ENCODE peak calls at places on chromosomes 12 and 14, in ten cellular contexts. U is HepG2, C is GM06990, O is adrenal gland, V is mucosa of descending colon, I is colonic mucosa, A is astrocyte of the spinal cord, Y is bronchial epithelial cell, P is neural progenitor cell, Z is BE2C. H is an unnamed sample.

GRCh38 chr12:98514984-98515367 is 414 bp upstream of the TMPO start:
- DNase-seq in U (no peak), C (no peak), O (no peak), V (no peak), I (no peak), A (no peak), Y (no peak), P (no peak), Z (no peak), H (no peak)

GRCh38 chr12:109497675-109498074 is 20.2 kb downstream of the UBE3B start:
- DNase-seq in U (no peak), C (no peak), O (no peak), V (no peak), I (no peak), A (peak), Y (peak), P (no peak), Z (peak), H (no peak)

GRCh38 chr12:93766802-93767523 is 89.8 kb downstream of the CRADD start:
- DNase-seq in U (no peak), C (no peak), O (peak), V (peak), I (peak), A (peak), Y (peak), P (peak), Z (peak), H (no peak)

GRCh38 chr14:23984891-23985607 is 3.7 kb upstream of the DHRS4L2 start:
- DNase-seq in U (peak), C (no peak), O (peak), V (no peak), I (no peak), A (peak), Y (peak), P (no peak), Z (no peak), H (no peak)

GRCh38 chr12:65511134-65511912 is 232.8 kb downstream of the MSRB3 start:
- DNase-seq in U (no peak), C (no peak), O (no peak), V (no peak), I (no peak), A (peak), Y (no peak), P (no peak), Z (no peak), H (no peak)

GRCh38 chr14:78302841-78303240 is 132.7 kb downstream of the NRXN3 start:
- DNase-seq in U (no peak), C (no peak), O (no peak), V (no peak), I (no peak), A (no peak), Y (no peak), P (peak), Z (no peak), H (no peak)

GRCh38 chr12:15155271-15155670 is 65.9 kb downstream of the RERG start:
- DNase-seq in U (no peak), C (no peak), O (peak), V (no peak), I (no peak), A (no peak), Y (peak), P (no peak), Z (peak), H (no peak)

GRCh38 chr12:71160585-71160984 is 2.8 kb upstream of the TSPAN8 start:
- DNase-seq in U (no peak), C (no peak), O (no peak), V (no peak), I (no peak), A (no peak), Y (peak), P (no peak), Z (no peak), H (no peak)

GRCh38 chr14:103629503-103630121 is 601 bp downstream of the KLC1 start:
- DNase-seq in U (no peak), C (peak), O (peak), V (peak), I (peak), A (no peak), Y (no peak), P (peak), Z (peak), H (no peak)

GRCh38 chr12:132341318-132342050 is 12.1 kb upstream of the GALNT9 start:
- DNase-seq in U (no peak), C (no peak), O (no peak), V (no peak), I (no peak), A (no peak), Y (no peak), P (no peak), Z (no peak), H (no peak)

GRCh38 chr12:65892905-65893304 is 68.6 kb downstream of the HMGA2 start:
- DNase-seq in U (no peak), C (no peak), O (no peak), V (no peak), I (no peak), A (peak), Y (peak), P (no peak), Z (no peak), H (no peak)

GRCh38 chr12:28145211-28145610 is 45.0 kb upstream of the CCDC91 start:
- DNase-seq in U (no peak), C (no peak), O (no peak), V (no peak), I (no peak), A (no peak), Y (no peak), P (no peak), Z (no peak), H (no peak)

GRCh38 chr14:90579816-90580215 is 183.0 kb downstream of the CALM1 start:
- DNase-seq in U (no peak), C (no peak), O (no peak), V (no peak), I (no peak), A (no peak), Y (no peak), P (no peak), Z (no peak), H (no peak)

GRCh38 chr14:60618200-60618599 is 31.1 kb downstream of the SIX1 start:
- DNase-seq in U (peak), C (no peak), O (no peak), V (no peak), I (no peak), A (no peak), Y (no peak), P (no peak), Z (no peak), H (no peak)

GRCh38 chr12:1505576-1505975 is 88.8 kb downstream of the FBXL14 start:
- DNase-seq in U (no peak), C (no peak), O (no peak), V (no peak), I (no peak), A (no peak), Y (no peak), P (no peak), Z (no peak), H (no peak)

GRCh38 chr12:121061831-121062230 is 22.8 kb upstream of the OASL start:
- DNase-seq in U (peak), C (no peak), O (no peak), V (no peak), I (no peak), A (no peak), Y (no peak), P (peak), Z (no peak), H (no peak)

GRCh38 chr14:34507459-34507858 is 32.0 kb downstream of the EAPP start:
- DNase-seq in U (peak), C (no peak), O (no peak), V (peak), I (peak), A (no peak), Y (no peak), P (no peak), Z (no peak), H (no peak)

GRCh38 chr12:116361404-116362223 is 84.1 kb upstream of the MED13L start:
- DNase-seq in U (no peak), C (peak), O (no peak), V (no peak), I (no peak), A (no peak), Y (no peak), P (no peak), Z (no peak), H (no peak)

GRCh38 chr14:70821916-70822705 is 12.8 kb upstream of the MAP3K9 start:
- DNase-seq in U (no peak), C (peak), O (peak), V (peak), I (peak), A (peak), Y (no peak), P (peak), Z (peak), H (no peak)

GRCh38 chr14:25090716-25091454 is 40.9 kb upstream of the STXBP6 start:
- DNase-seq in U (no peak), C (no peak), O (no peak), V (peak), I (peak), A (peak), Y (peak), P (no peak), Z (no peak), H (peak)

GRCh38 chr12:68178774-68179439 is 19.4 kb upstream of the IFNG start:
- DNase-seq in U (no peak), C (no peak), O (no peak), V (no peak), I (no peak), A (no peak), Y (peak), P (no peak), Z (no peak), H (no peak)

GRCh38 chr12:66077542-66077941 is 53.0 kb downstream of the LLPH start:
- DNase-seq in U (peak), C (no peak), O (no peak), V (no peak), I (no peak), A (no peak), Y (no peak), P (no peak), Z (no peak), H (no peak)

GRCh38 chr12:93202688-93203087 is 175.0 kb upstream of the NUDT4 start:
- DNase-seq in U (no peak), C (no peak), O (no peak), V (no peak), I (no peak), A (no peak), Y (no peak), P (no peak), Z (no peak), H (no peak)

GRCh38 chr12:28870839-28871440 is 278.1 kb upstream of the FAR2 start:
- DNase-seq in U (no peak), C (no peak), O (no peak), V (no peak), I (no peak), A (peak), Y (peak), P (no peak), Z (no peak), H (no peak)

GRCh38 chr14:63764103-63764502 is 36.2 kb upstream of the SGPP1 start:
- DNase-seq in U (peak), C (no peak), O (no peak), V (no peak), I (no peak), A (no peak), Y (no peak), P (no peak), Z (no peak), H (no peak)

GRCh38 chr12:29625359-29625953 is 128.0 kb upstream of the OVCH1 start:
- DNase-seq in U (no peak), C (no peak), O (no peak), V (no peak), I (no peak), A (no peak), Y (no peak), P (no peak), Z (no peak), H (no peak)

GRCh38 chr14:99057684-99058083 is 214.3 kb downstream of the BCL11B start:
- DNase-seq in U (no peak), C (no peak), O (no peak), V (no peak), I (no peak), A (no peak), Y (no peak), P (no peak), Z (no peak), H (no peak)

GRCh38 chr12:107379852-107380567 is 286.7 kb upstream of the CRY1 start:
- DNase-seq in U (peak), C (no peak), O (no peak), V (peak), I (peak), A (peak), Y (peak), P (no peak), Z (no peak), H (no peak)

GRCh38 chr12:122688291-122688690 is 14.9 kb downstream of the HCAR2 start:
- DNase-seq in U (no peak), C (no peak), O (no peak), V (peak), I (peak), A (no peak), Y (no peak), P (no peak), Z (no peak), H (no peak)

GRCh38 chr12:91139264-91139663 is 28.0 kb upstream of the LUM start:
- DNase-seq in U (no peak), C (no peak), O (no peak), V (no peak), I (no peak), A (no peak), Y (no peak), P (no peak), Z (no peak), H (no peak)

GRCh38 chr12:12010277-12011031 is 60.3 kb upstream of the BCL2L14 start:
- DNase-seq in U (no peak), C (peak), O (peak), V (peak), I (peak), A (peak), Y (no peak), P (no peak), Z (peak), H (peak)

GRCh38 chr12:57166971-57167371 is 19.6 kb upstream of the LRP1-AS start:
- DNase-seq in U (no peak), C (no peak), O (no peak), V (no peak), I (no peak), A (peak), Y (peak), P (no peak), Z (no peak), H (peak)

GRCh38 chr14:67602995-67603545 is 3.0 kb upstream of the PIGH start:
- DNase-seq in U (no peak), C (peak), O (peak), V (no peak), I (no peak), A (no peak), Y (peak), P (no peak), Z (no peak), H (no peak)

DNA sequence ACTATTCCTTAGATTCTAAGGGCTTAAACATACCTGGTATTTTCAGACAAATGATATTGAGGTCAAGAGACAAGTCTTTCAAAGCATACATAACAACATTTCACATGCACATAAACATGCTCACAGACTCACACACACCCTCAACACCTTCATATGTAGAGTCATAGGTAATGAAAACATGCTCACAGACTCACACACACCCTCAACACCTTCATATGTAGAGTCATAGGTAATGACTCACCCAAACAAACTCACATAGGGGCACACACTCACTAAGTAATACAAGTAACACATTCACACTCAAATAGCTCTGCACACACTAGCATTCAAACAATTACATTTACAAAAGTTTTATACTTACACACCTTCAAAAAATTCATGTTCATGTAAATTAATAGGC is 975.5 kb downstream of the TMEM121 start:
- DNase-seq in U (no peak), C (no peak), O (no peak), V (no peak), I (no peak), A (no peak), Y (no peak), P (no peak), Z (no peak), H (no peak)
- H3K4me3 ChIP-seq in U (no peak), C (no peak), O (no peak), V (no peak), I (no peak), A (no peak), Y (no peak), P (no peak), Z (no peak), H (no peak)

DNA sequence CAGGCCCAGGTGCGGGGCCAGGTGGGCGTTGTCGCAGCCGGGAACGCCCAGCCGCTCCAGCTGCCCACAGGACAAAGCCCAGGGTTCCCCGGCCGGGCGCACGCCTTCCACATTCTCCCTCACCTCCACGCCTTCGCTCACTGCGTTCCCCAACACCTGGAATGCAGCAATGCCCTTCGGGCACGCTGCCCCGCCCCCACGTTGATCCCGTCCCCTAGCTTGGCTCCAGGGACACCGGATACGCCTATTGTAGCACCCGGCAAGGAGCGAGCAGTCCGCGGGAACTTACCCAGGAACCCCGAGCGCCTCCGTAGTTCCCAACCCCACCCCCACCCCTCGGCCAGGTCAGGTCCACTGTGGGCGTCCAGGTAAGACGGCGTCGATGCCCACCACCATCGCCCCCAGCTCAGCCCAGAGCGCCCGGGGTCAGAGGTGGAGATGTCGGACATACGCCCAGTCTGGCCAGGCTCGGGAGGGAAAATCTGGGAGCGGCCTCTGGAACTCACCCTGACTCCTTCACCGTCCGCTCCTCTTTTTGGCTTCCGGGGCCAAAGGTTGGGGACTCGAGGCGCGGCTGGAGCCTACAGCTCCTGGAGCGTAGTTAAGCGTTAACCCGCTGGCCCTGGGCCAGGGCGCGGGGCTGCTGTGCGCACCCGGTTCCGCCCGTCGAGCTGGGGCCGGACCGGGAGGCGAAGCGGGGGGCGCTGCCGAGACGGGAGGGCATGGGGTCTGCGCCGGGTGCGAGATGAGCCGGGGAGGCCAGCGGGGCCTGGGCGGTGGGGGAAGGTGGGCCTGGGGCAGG is 600 bp upstream of the CEP170B start:
- DNase-seq in U (peak), C (no peak), O (peak), V (peak), I (peak), A (no peak), Y (peak), P (peak), Z (peak), H (no peak)
- H3K4me3 ChIP-seq in U (peak), C (no peak), O (no peak), V (peak), I (peak), A (peak), Y (peak), P (peak), Z (peak), H (peak)

GRCh38 chr14:73567951-73568885 is 795 bp upstream of the ACOT2 start:
- DNase-seq in U (peak), C (no peak), O (no peak), V (peak), I (no peak), A (peak), Y (peak), P (no peak), Z (no peak), H (no peak)
- H3K4me3 ChIP-seq in U (peak), C (peak), O (no peak), V (no peak), I (peak), A (peak), Y (peak), P (no peak), Z (peak), H (no peak)

GRCh38 chr12:9223830-9224229 is 15.6 kb upstream of the PZP start:
- DNase-seq in U (no peak), C (no peak), O (no peak), V (no peak), I (no peak), A (no peak), Y (peak), P (no peak), Z (no peak), H (no peak)

GRCh38 chr12:9227953-9228352 is 19.8 kb upstream of the PZP start:
- DNase-seq in U (no peak), C (no peak), O (no peak), V (no peak), I (no peak), A (no peak), Y (peak), P (no peak), Z (no peak), H (no peak)
- H3K4me3 ChIP-seq in U (no peak), C (no peak), O (no peak), V (no peak), I (no peak), A (no peak), Y (no peak), P (no peak), Z (no peak), H (no peak)